ENCODE peak calls at places on chromosomes 16 and 17, in six cellular contexts. R is heart right ventricle; Z is GM12865; X is activated CD4-positive, alpha-beta T cell treated with anti-CD3 and anti-CD28 coated beads, Interleukin-2, amount 50 U/mL, for 1 hour; K is 8988T; J is mucosa of descending colon. P is an unnamed sample.

GRCh38 chr16:53282975-53283946 is 151.0 kb upstream of the RBL2 start:
- DNase-seq in R (no peak), Z (peak; percentile 20), X (no peak), K (peak; percentile 22), J (no peak), P (no peak)

GRCh38 chr17:72305964-72306551 is 185.2 kb downstream of the SOX9 start:
- DNase-seq in R (no peak), Z (no peak), X (no peak), K (no peak), J (no peak), P (no peak)

GRCh38 chr16:64969221-64969620 is 152.6 kb downstream of the CDH11 start:
- DNase-seq in R (no peak), Z (no peak), X (no peak), K (no peak), J (no peak), P (no peak)

GRCh38 chr17:54899201-54899600 is 1.5 kb upstream of the TOM1L1 start:
- DNase-seq in R (no peak), Z (no peak), X (no peak), K (no peak), J (no peak), P (no peak)

GRCh38 chr16:7437135-7437534 is 104.5 kb downstream of the RBFOX1 start:
- DNase-seq in R (no peak), Z (no peak), X (no peak), K (no peak), J (no peak), P (no peak)

GRCh38 chr16:17357302-17358062 is 113.3 kb downstream of the XYLT1 start:
- DNase-seq in R (no peak), Z (no peak), X (no peak), K (no peak), J (no peak), P (no peak)

GRCh38 chr17:76005263-76006149 is 4.9 kb downstream of the CDK3 start:
- DNase-seq in R (peak; percentile 78), Z (peak; percentile 77), X (peak; percentile 80), K (peak; percentile 82), J (peak; percentile 82), P (peak; percentile 88)

GRCh38 chr17:27569257-27569722 is 61.7 kb upstream of the LGALS9 start:
- DNase-seq in R (no peak), Z (peak; percentile 64), X (peak; percentile 22), K (peak; percentile 73), J (no peak), P (peak; percentile 46)

GRCh38 chr17:57946798-57947358 is 8.3 kb downstream of the CUEDC1 start:
- DNase-seq in R (peak; percentile 57), Z (peak; percentile 89), X (peak; percentile 4), K (no peak), J (peak; percentile 65), P (peak; percentile 24)

GRCh38 chr17:68356520-68356919 is 65.2 kb downstream of the ARSG start:
- DNase-seq in R (no peak), Z (peak; percentile 75), X (peak; percentile 57), K (no peak), J (no peak), P (no peak)

GRCh38 chr16:1913327-1914083 is 4.7 kb downstream of the HS3ST6 start:
- DNase-seq in R (no peak), Z (no peak), X (no peak), K (no peak), J (peak; percentile 94), P (no peak)